ENCODE peak calls at places on chromosomes 12 and 14, in five cellular contexts. P is HL-60, D is KG1, I is NCI-H1092 treated with DMSO at 0.1 percent for 48 hours, F is bronchial epithelial cell. H is an unnamed sample.

GRCh38 chr12:80269953-80270552 is 170.7 kb downstream of the OTOGL start:
- DNase-seq in P (peak), D (peak), I (peak), F (peak), H (peak)

GRCh38 chr12:51307655-51308593 is 16.1 kb downstream of the BIN2 start:
- DNase-seq in P (no peak), D (no peak), I (no peak), F (peak), H (no peak)

GRCh38 chr12:32021346-32021773 is 62.1 kb downstream of the RESF1 start:
- DNase-seq in P (no peak), D (no peak), I (no peak), F (no peak), H (no peak)

GRCh38 chr12:20863056-20863455 is 52.6 kb downstream of the SLCO1B3 start:
- DNase-seq in P (no peak), D (no peak), I (no peak), F (no peak), H (no peak)

GRCh38 chr14:54348923-54349615 is 47.7 kb upstream of the CDKN3 start:
- DNase-seq in P (no peak), D (no peak), I (no peak), F (no peak), H (no peak)

GRCh38 chr12:126055521-126055920 is 990.3 kb downstream of the AACS start:
- DNase-seq in P (no peak), D (no peak), I (no peak), F (peak), H (no peak)

GRCh38 chr12:82593143-82593542 is 93.6 kb upstream of the TMTC2 start:
- DNase-seq in P (no peak), D (no peak), I (no peak), F (no peak), H (no peak)

GRCh38 chr12:77047341-77048202 is 17.8 kb downstream of the E2F7 start:
- DNase-seq in P (no peak), D (no peak), I (no peak), F (no peak), H (no peak)

GRCh38 chr12:66279127-66279712 is 23.1 kb upstream of the HELB start:
- DNase-seq in P (peak), D (no peak), I (no peak), F (peak), H (no peak)

GRCh38 chr12:49340095-49340870 is 3.3 kb upstream of the C1QL4 start:
- DNase-seq in P (no peak), D (no peak), I (no peak), F (no peak), H (no peak)

GRCh38 chr14:89489796-89490506 is 72.9 kb upstream of the FOXN3 start:
- DNase-seq in P (no peak), D (no peak), I (peak), F (no peak), H (peak)

GRCh38 chr14:101200650-101201516 is 297.4 kb upstream of the RTL1 start:
- DNase-seq in P (no peak), D (no peak), I (no peak), F (no peak), H (peak)

GRCh38 chr12:113232787-113233585 is 11.7 kb downstream of the TPCN1 start:
- DNase-seq in P (peak), D (no peak), I (peak), F (no peak), H (peak)

GRCh38 chr12:15157200-15157599 is 64.0 kb downstream of the RERG start:
- DNase-seq in P (no peak), D (no peak), I (no peak), F (no peak), H (no peak)

GRCh38 chr14:100552524-100553125 is 34.6 kb downstream of the BEGAIN start:
- DNase-seq in P (no peak), D (no peak), I (peak), F (no peak), H (peak)

GRCh38 chr12:3097186-3097804 is 20.1 kb downstream of the TSPAN9 start:
- DNase-seq in P (no peak), D (no peak), I (no peak), F (no peak), H (no peak)

GRCh38 chr12:68189766-68190700 is 30.5 kb upstream of the IFNG start:
- DNase-seq in P (no peak), D (no peak), I (no peak), F (peak), H (no peak)

GRCh38 chr12:121196902-121197301 is 13.0 kb upstream of the P2RX4 start:
- DNase-seq in P (peak), D (peak), I (no peak), F (peak), H (no peak)

GRCh38 chr14:26897186-26897585 is 299.4 kb upstream of the NOVA1 start:
- DNase-seq in P (no peak), D (no peak), I (no peak), F (no peak), H (no peak)

GRCh38 chr14:99702115-99702514 is 18.0 kb downstream of the CYP46A1 start:
- DNase-seq in P (no peak), D (no peak), I (no peak), F (no peak), H (no peak)

GRCh38 chr14:33857650-33858049 is 93.2 kb downstream of the EGLN3 start:
- DNase-seq in P (no peak), D (no peak), I (no peak), F (no peak), H (no peak)

GRCh38 chr14:81412779-81413178 is 12.7 kb upstream of the STON2 start:
- DNase-seq in P (no peak), D (no peak), I (no peak), F (no peak), H (no peak)

GRCh38 chr12:4157122-4157521 is 116.4 kb upstream of the CCND2 start:
- DNase-seq in P (no peak), D (no peak), I (no peak), F (peak), H (no peak)

GRCh38 chr12:20629414-20630156 is 65.5 kb upstream of the SLCO1C1 start:
- DNase-seq in P (no peak), D (no peak), I (no peak), F (peak), H (no peak)

H was measured in NCI-H1417.